ENCODE peak calls at places on chromosome 17, in six cellular contexts. K, P, O, D, F and V are unnamed samples.

GRCh38 chr17:35895602-35896001 is 15.4 kb upstream of the CCL5 start:
- DNase-seq in K (no peak), P (no peak), O (no peak), D (no peak), F (no peak), V (no peak)

GRCh38 chr17:65482201-65482600 is 79.2 kb downstream of the AXIN2 start:
- DNase-seq in K (no peak), P (no peak), O (no peak), D (no peak), F (no peak), V (no peak)

GRCh38 chr17:76467809-76468633 is 618 bp downstream of the AANAT start:
- DNase-seq in K (no peak), P (no peak), O (no peak), D (no peak), F (no peak), V (no peak)

GRCh38 chr17:16969931-16970906 is 1.7 kb downstream of the TNFRSF13B start:
- DNase-seq in K (no peak), P (no peak), O (no peak), D (no peak), F (no peak), V (peak)

GRCh38 chr17:61097786-61098185 is 301.9 kb upstream of the TBX2 start:
- DNase-seq in K (no peak), P (no peak), O (no peak), D (no peak), F (no peak), V (no peak)

GRCh38 chr17:17042851-17043667 is 802 bp downstream of the MPRIP start:
- DNase-seq in K (no peak), P (no peak), O (no peak), D (no peak), F (no peak), V (no peak)

GRCh38 chr17:77281024-77281903 is 140.5 kb downstream of the SEC14L1 start:
- DNase-seq in K (peak), P (peak), O (peak), D (peak), F (no peak), V (no peak)

GRCh38 chr17:17214646-17215436 is 8.7 kb upstream of the PLD6 start:
- DNase-seq in K (no peak), P (no peak), O (no peak), D (no peak), F (no peak), V (no peak)

GRCh38 chr17:29162909-29163341 is 17.3 kb downstream of the MYO18A start:
- DNase-seq in K (no peak), P (no peak), O (no peak), D (peak), F (no peak), V (no peak)

GRCh38 chr17:1686086-1686485 is 1.4 kb upstream of the PRPF8 start:
- DNase-seq in K (no peak), P (no peak), O (no peak), D (no peak), F (no peak), V (no peak)

GRCh38 chr17:5587431-5588032 is 3.2 kb upstream of the NLRP1 start:
- DNase-seq in K (peak), P (peak), O (peak), D (peak), F (no peak), V (no peak)

GRCh38 chr17:50604470-50604869 is 30.2 kb upstream of the ABCC3 start:
- DNase-seq in K (no peak), P (peak), O (no peak), D (no peak), F (no peak), V (no peak)

GRCh38 chr17:73551756-73552155 is 92.5 kb downstream of the SDK2 start:
- DNase-seq in K (no peak), P (no peak), O (no peak), D (no peak), F (no peak), V (no peak)

GRCh38 chr17:27322690-27323508 is 29.0 kb downstream of the WSB1 start:
- DNase-seq in K (no peak), P (no peak), O (no peak), D (no peak), F (no peak), V (peak)

GRCh38 chr17:27321372-27321771 is 27.5 kb downstream of the WSB1 start:
- DNase-seq in K (no peak), P (no peak), O (no peak), D (no peak), F (no peak), V (peak)

GRCh38 chr17:27322026-27322425 is 28.1 kb downstream of the WSB1 start:
- DNase-seq in K (no peak), P (no peak), O (no peak), D (no peak), F (no peak), V (no peak)

GRCh38 chr17:27324940-27325339 is 31.0 kb downstream of the WSB1 start:
- DNase-seq in K (no peak), P (no peak), O (no peak), D (no peak), F (no peak), V (no peak)

DNA sequence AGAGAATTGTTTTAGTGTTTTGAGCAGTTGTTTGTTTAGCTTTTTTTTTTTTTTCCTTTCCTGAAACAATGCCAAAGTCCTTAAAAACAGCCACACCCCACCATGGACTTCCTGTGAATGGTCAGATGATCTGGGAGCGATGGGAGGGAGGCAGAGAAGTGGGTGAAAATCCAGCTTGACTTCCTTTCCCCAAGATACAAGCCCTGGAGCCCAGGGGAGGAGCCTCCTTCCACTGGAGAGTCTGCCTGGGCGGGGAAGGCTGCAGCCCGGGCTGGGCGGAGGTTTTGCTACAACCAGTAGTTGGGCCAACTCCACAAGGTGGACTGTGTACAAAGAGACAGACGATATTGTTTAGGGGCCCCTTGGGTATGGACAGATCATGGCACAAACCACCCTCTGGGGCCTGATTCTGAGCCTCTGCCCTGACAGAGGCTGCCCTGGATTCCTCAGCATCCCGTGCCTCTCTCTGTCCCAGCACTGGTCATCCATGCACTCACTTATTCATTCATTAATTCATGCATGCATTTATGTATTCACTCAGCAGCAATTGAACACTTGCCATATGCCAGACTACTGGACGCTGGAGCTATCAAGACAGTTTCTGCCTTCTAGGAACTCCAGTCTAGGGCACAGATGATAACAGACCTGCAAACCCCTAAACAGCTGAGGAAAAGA is 29.8 kb downstream of the WSB1 start:
- DNase-seq in K (no peak), P (no peak), O (peak), D (peak), F (no peak), V (peak)
- TF ChIP-seq RFX5 in K (no peak), P (no peak), O (no peak), D (no peak), F (no peak), V (no peak)

DNA sequence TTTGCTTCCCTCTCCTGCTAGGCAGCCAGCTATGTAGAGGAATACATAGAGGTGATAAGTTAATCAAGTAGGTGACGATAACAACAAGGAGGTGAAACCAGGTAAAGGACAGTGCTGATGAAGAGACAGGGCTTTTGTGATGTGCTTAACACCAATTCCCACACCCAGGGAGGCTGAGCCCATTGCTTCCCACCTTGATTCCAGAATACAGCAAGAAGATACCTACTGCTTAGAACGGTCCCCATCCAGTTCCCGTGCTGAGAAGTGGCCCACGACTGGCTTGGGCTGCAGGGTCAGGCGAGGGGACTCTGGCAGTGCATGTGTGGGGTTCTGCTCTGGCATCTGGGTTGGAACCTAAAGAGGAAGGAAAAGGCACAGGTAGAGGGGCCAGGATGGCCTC is 16.1 kb upstream of the GFAP start:
- DNase-seq in K (no peak), P (peak), O (no peak), D (no peak), F (no peak), V (no peak)
- TF ChIP-seq EP300 in K (no peak), P (no peak), O (no peak), D (no peak), F (no peak), V (no peak)

GRCh38 chr17:81043725-81044427 is 8.9 kb downstream of the BAIAP2 start:
- DNase-seq in K (peak), P (peak), O (peak), D (no peak), F (no peak), V (no peak)

GRCh38 chr17:81045590-81046095 is 10.7 kb downstream of the BAIAP2 start:
- DNase-seq in K (no peak), P (no peak), O (no peak), D (no peak), F (no peak), V (no peak)

GRCh38 chr17:81046131-81046769 is 11.3 kb downstream of the BAIAP2 start:
- DNase-seq in K (no peak), P (no peak), O (no peak), D (no peak), F (no peak), V (no peak)

GRCh38 chr17:81044428-81044763 is 9.4 kb downstream of the BAIAP2 start:
- DNase-seq in K (no peak), P (no peak), O (no peak), D (no peak), F (no peak), V (no peak)

DNA sequence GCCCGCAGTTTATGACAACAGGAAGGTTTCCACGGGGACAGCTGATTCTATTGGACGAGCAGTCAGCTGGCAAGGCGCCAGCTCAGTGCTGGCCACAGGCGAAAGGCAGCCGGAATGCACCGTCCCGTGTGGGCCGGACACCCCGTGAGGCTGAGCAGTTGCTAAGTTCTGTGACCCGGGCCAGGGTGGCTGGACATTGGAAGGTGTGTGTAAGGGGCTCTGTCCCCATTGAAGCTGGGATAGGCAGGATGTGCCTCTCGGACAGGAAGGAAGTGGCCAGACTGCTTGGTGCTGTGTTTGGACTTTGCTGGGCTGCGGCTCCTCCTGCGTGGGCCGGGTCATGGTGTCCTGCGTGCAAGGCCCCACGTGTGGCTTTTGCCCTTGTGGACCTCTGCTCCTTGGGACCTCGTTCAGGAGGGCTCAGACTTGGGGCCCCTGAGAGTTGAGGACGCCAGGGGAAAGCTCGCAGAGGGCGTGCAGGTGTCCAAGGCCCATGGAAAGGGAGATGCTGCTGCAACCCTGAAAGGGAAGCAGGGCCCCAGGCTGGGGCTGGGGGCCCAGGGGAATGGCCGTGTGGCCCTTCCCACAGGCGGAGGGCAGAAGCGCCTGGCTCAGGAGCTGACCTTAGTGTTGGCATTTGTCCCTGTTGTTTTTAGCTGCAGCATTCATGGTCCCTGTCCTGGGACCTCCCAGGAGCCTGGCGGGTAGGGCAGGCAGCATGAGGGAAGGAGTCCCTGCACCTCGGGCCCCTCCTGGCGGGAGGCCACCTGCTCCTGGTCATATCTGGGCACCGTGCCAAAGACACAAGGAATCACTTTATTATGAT is 10.0 kb downstream of the BAIAP2 start:
- DNase-seq in K (no peak), P (peak), O (peak), D (no peak), F (no peak), V (no peak)
- TF ChIP-seq RFX5 in K (no peak), P (no peak), O (no peak), D (no peak), F (no peak), V (no peak)

GRCh38 chr17:7048968-7049367 is 5.1 kb upstream of the SLC16A11 start:
- DNase-seq in K (no peak), P (no peak), O (no peak), D (no peak), F (no peak), V (no peak)

GRCh38 chr17:7047566-7047965 is 3.7 kb upstream of the SLC16A11 start:
- DNase-seq in K (no peak), P (no peak), O (no peak), D (no peak), F (no peak), V (no peak)

GRCh38 chr17:7045492-7046126 is 1.7 kb upstream of the SLC16A11 start:
- DNase-seq in K (peak), P (peak), O (peak), D (no peak), F (peak), V (no peak)

GRCh38 chr17:7043544-7044268 is at the start of gene SLC16A11:
- DNase-seq in K (no peak), P (peak), O (no peak), D (no peak), F (no peak), V (peak)

DNA sequence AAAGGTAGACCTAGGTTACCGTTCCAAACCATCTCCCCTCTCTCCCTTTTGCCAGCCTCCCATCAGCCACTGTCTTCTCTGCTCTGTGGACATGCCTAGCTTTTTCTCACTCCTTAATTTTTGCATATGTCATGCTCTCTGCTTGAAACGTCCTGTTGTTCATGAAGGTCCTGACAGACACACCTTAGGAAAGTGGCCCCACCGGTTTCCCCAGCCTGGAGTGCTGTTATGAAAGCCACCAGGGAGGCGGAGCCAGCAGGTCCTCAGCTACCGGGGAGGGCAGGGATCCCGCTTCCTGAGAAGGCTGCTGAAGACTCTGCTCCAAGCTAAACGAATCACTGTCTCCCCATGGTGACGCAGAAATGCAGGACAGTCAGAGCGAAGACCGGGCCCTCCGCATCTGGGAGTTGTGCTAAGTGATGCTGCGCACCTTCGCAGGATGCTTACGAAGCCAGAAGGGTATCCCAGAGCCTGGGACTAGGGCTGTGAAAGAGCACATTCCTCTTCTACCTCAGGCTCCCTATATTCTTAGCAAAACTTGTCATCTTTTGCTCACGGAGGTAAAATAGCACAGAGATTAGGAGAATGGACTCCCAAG is 2.3 kb upstream of the SLC16A11 start:
- DNase-seq in K (no peak), P (no peak), O (peak), D (no peak), F (no peak), V (no peak)
- TF ChIP-seq EP300 in K (no peak), P (no peak), O (no peak), D (no peak), F (no peak), V (no peak)

GRCh38 chr17:48330386-48330785 is 99.6 kb downstream of the SKAP1 start:
- DNase-seq in K (no peak), P (no peak), O (no peak), D (no peak), F (no peak), V (no peak)

GRCh38 chr17:48330877-48331276 is 99.1 kb downstream of the SKAP1 start:
- DNase-seq in K (no peak), P (no peak), O (no peak), D (no peak), F (no peak), V (no peak)

GRCh38 chr17:48335858-48336500 is 94.0 kb downstream of the SKAP1 start:
- DNase-seq in K (peak), P (peak), O (peak), D (peak), F (peak), V (no peak)

GRCh38 chr17:48335168-48335567 is 94.8 kb downstream of the SKAP1 start:
- DNase-seq in K (no peak), P (no peak), O (no peak), D (no peak), F (no peak), V (no peak)

DNA sequence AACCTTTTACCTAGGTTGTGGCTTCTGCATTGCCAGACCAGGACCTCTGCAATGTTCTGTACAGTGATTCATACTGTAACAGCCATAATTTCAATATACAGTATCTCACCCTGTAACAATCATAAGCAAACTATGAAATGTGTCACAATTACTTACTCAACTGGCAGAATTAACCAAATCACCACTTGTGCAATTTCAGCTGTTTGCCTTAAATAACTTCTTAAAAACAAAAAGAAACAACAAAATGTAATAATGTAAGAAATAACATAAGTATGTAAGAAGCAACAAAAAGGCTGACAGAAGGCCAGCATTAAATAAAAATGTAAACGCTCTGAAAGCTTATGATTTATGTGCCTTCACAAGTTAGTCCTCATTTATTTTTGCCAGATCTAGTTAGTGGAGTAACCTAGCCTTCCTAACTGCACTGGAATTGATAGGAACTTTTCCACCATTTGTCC is 97.0 kb downstream of the SKAP1 start:
- DNase-seq in K (no peak), P (no peak), O (no peak), D (no peak), F (no peak), V (no peak)
- TF ChIP-seq RFX5 in K (no peak), P (no peak), O (no peak), D (no peak), F (no peak), V (no peak)

GRCh38 chr17:78408476-78409020 is 30.1 kb downstream of the PGS1 start:
- DNase-seq in K (no peak), P (no peak), O (no peak), D (no peak), F (no peak), V (no peak)
- TF ChIP-seq EP300 in K (no peak), P (no peak), O (no peak), D (no peak), F (no peak), V (no peak)

GRCh38 chr17:12048843-12049473 is 28.3 kb downstream of the MAP2K4 start:
- DNase-seq in K (no peak), P (no peak), O (no peak), D (no peak), F (no peak), V (no peak)

GRCh38 chr17:12050646-12051225 is 30.1 kb downstream of the MAP2K4 start:
- DNase-seq in K (no peak), P (no peak), O (no peak), D (no peak), F (no peak), V (no peak)

GRCh38 chr17:12047977-12048376 is 27.3 kb downstream of the MAP2K4 start:
- DNase-seq in K (no peak), P (no peak), O (no peak), D (peak), F (no peak), V (no peak)

GRCh38 chr17:12043702-12044101 is 23.0 kb downstream of the MAP2K4 start:
- DNase-seq in K (no peak), P (no peak), O (no peak), D (no peak), F (no peak), V (no peak)

DNA sequence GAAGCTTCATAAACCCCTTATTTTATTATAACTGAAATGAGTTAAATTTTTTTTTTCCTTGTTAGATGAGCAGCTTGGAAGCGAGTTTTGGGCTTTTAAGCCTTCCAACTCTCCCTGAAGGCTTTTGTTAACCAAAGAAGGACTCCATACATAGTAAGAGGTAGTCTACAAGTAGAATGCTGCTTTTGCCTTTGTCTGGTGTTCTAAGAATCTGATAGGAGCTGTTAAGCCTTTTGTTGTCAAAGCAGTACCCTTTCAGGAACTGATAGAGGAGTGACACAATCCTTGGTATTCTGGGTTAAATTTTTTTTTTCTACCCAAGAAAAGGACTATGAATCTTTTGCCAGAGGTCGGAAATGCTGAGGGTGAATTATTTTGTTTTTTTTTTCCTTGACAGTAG is 26.1 kb downstream of the MAP2K4 start:
- DNase-seq in K (no peak), P (no peak), O (no peak), D (no peak), F (no peak), V (no peak)
- TF ChIP-seq RFX5 in K (no peak), P (no peak), O (no peak), D (no peak), F (no peak), V (no peak)

DNA sequence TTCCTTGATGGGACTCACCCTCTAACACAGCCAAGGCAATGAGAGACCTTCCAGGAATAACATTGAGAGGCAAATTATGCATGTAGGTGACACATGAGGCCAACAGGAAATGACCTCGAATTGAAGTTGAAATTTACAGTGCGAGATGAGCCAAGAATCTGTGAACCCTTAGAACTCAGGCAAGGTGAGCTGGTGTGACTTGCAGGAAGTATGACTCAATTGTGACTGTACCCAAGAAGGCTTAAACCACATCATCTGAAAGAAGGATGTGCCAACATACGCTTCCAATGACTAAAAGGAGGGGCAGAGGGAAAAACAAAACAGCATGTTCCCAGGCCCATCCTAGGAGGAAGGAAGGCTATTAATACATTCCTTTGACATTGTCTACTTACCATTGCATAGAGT is 44.8 kb downstream of the PITPNC1 start:
- DNase-seq in K (peak), P (no peak), O (peak), D (no peak), F (peak), V (no peak)
- TF ChIP-seq EP300 in K (peak), P (peak), O (no peak), D (no peak), F (no peak), V (no peak)